ENCODE peak calls at places on chromosomes 4 and X, in eight cellular contexts. One of them, this sample, is unnamed. For H3K4me1, the result is how much of the 10 kb centered on the place peaks cover.

GRCh38 chrX:39638526-39638925 is 459.2 kb downstream of the BCOR start:
- DNase-seq in keratinocyte: no peak
- DNase-seq in neuronal stem cell: no peak
- DNase-seq in astrocyte: no peak
- DNase-seq in MM.1S: no peak
- DNase-seq in fibroblast of lung: no peak
- DNase-seq in colonic mucosa: no peak
- DNase-seq in H1: no peak
- DNase-seq in this sample: no peak

GRCh38 chrX:34778961-34779360 is 121.9 kb upstream of the TMEM47 start:
- DNase-seq in keratinocyte: no peak
- DNase-seq in astrocyte: peak
- DNase-seq in MM.1S: no peak
- DNase-seq in neuronal stem cell: no peak
- DNase-seq in H1: no peak
- DNase-seq in colonic mucosa: no peak
- DNase-seq in fibroblast of lung: peak
- DNase-seq in this sample: no peak

GRCh38 chr4:2842667-2843022 is 999 bp upstream of the ADD1 start:
- DNase-seq in keratinocyte: no peak
- DNase-seq in neuronal stem cell: no peak
- DNase-seq in astrocyte: no peak
- DNase-seq in H1: no peak
- DNase-seq in fibroblast of lung: no peak
- DNase-seq in MM.1S: no peak
- DNase-seq in colonic mucosa: no peak
- DNase-seq in this sample: no peak

GRCh38 chr4:142840516-142841123 is 5.5 kb downstream of the INPP4B start:
- DNase-seq in astrocyte: peak
- DNase-seq in fibroblast of lung: peak
- DNase-seq in H1: no peak
- DNase-seq in neuronal stem cell: no peak
- DNase-seq in colonic mucosa: no peak
- DNase-seq in MM.1S: peak
- DNase-seq in keratinocyte: no peak
- DNase-seq in this sample: peak

GRCh38 chr4:140776551-140776950 is 20.4 kb upstream of the TBC1D9 start:
- DNase-seq in MM.1S: no peak
- DNase-seq in neuronal stem cell: no peak
- DNase-seq in H1: no peak
- DNase-seq in astrocyte: no peak
- DNase-seq in colonic mucosa: no peak
- DNase-seq in fibroblast of lung: no peak
- DNase-seq in keratinocyte: no peak
- DNase-seq in this sample: no peak

GRCh38 chr4:142811034-142811433 is 35.1 kb downstream of the INPP4B start:
- DNase-seq in H1: no peak
- DNase-seq in keratinocyte: no peak
- DNase-seq in astrocyte: no peak
- DNase-seq in neuronal stem cell: no peak
- DNase-seq in fibroblast of lung: no peak
- DNase-seq in MM.1S: no peak
- DNase-seq in colonic mucosa: no peak
- DNase-seq in this sample: no peak

GRCh38 chr4:89299153-89299789 is 8.3 kb downstream of the GPRIN3 start:
- DNase-seq in colonic mucosa: peak
- DNase-seq in H1: no peak
- DNase-seq in neuronal stem cell: no peak
- DNase-seq in keratinocyte: no peak
- DNase-seq in astrocyte: no peak
- DNase-seq in MM.1S: peak
- DNase-seq in fibroblast of lung: no peak
- DNase-seq in this sample: peak

GRCh38 chr4:108651068-108651794 is 832 bp downstream of the OSTC start:
- DNase-seq in MM.1S: peak
- DNase-seq in keratinocyte: no peak
- DNase-seq in H1: no peak
- DNase-seq in astrocyte: peak
- DNase-seq in fibroblast of lung: peak
- DNase-seq in neuronal stem cell: peak
- DNase-seq in colonic mucosa: no peak
- DNase-seq in this sample: peak

GRCh38 chr4:171534391-171534790 is 278.8 kb upstream of the GALNTL6 start:
- DNase-seq in astrocyte: no peak
- DNase-seq in neuronal stem cell: no peak
- DNase-seq in MM.1S: no peak
- DNase-seq in H1: no peak
- DNase-seq in fibroblast of lung: no peak
- DNase-seq in colonic mucosa: no peak
- DNase-seq in keratinocyte: no peak
- DNase-seq in this sample: no peak

GRCh38 chr4:168505996-168506395 is 9.1 kb downstream of the PALLD start:
- DNase-seq in MM.1S: no peak
- DNase-seq in keratinocyte: no peak
- DNase-seq in H1: no peak
- DNase-seq in colonic mucosa: no peak
- DNase-seq in fibroblast of lung: no peak
- DNase-seq in neuronal stem cell: no peak
- DNase-seq in astrocyte: no peak
- DNase-seq in this sample: no peak
- H3K4me1 ChIP-seq in MM.1S: under half
- H3K4me1 ChIP-seq in keratinocyte: under half
- H3K4me1 ChIP-seq in H1: under half
- H3K4me1 ChIP-seq in colonic mucosa: under half
- H3K4me1 ChIP-seq in fibroblast of lung: under half
- H3K4me1 ChIP-seq in neuronal stem cell: under half
- H3K4me1 ChIP-seq in astrocyte: under half
- H3K4me1 ChIP-seq in this sample: under half

DNA sequence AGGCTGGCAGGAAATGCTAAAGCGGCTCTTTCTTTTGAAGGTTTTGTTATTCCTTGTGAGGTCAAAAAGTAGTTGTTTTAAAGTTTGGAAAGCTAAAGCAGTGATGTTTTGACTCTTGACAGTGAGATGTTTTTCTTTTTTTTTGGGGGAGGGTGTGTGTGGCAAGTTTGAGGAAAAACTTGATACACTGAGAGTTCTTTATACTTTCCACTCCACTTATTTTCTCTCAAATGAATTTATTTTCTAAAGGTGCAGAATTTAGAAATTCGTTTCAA is 22.7 kb downstream of the PLS3 start:
- DNase-seq in neuronal stem cell: no peak
- DNase-seq in fibroblast of lung: no peak
- DNase-seq in astrocyte: no peak
- DNase-seq in H1: no peak
- DNase-seq in colonic mucosa: no peak
- DNase-seq in keratinocyte: no peak
- DNase-seq in MM.1S: no peak
- DNase-seq in this sample: no peak
- H3K4me3 ChIP-seq in neuronal stem cell: no peak
- H3K4me3 ChIP-seq in fibroblast of lung: no peak
- H3K4me3 ChIP-seq in astrocyte: no peak
- H3K4me3 ChIP-seq in H1: no peak
- H3K4me3 ChIP-seq in colonic mucosa: no peak
- H3K4me3 ChIP-seq in keratinocyte: no peak
- H3K4me3 ChIP-seq in MM.1S: no peak
- H3K4me3 ChIP-seq in this sample: no peak

DNA sequence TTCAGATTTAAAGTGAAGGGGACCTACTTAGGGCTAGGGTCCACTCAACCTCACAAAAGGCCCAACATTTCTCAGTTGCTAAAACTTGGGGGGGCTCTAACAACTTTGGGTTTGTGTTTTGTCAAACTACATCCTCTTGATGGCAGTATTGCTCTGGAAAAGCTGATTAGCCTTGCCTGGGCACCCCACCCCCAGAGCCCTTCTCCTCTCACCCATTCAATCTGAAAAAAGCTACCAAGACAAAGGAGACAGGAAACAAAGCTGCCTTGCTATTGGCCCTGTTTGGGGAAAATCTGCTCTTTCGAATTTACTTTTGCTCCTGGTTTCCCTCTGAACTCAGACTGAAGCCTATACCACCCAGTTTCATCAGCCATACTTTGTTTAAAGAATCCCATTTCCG is 195.2 kb upstream of the STK26 start:
- DNase-seq in fibroblast of lung: no peak
- DNase-seq in keratinocyte: no peak
- DNase-seq in H1: no peak
- DNase-seq in MM.1S: peak
- DNase-seq in colonic mucosa: no peak
- DNase-seq in neuronal stem cell: peak
- DNase-seq in astrocyte: no peak
- DNase-seq in this sample: peak
- H3K9ac ChIP-seq in fibroblast of lung: no peak
- H3K9ac ChIP-seq in keratinocyte: no peak
- H3K9ac ChIP-seq in H1: peak
- H3K9ac ChIP-seq in MM.1S: peak
- H3K9ac ChIP-seq in colonic mucosa: no peak
- H3K9ac ChIP-seq in neuronal stem cell: no peak
- H3K9ac ChIP-seq in astrocyte: no peak
- H3K9ac ChIP-seq in this sample: no peak

GRCh38 chr4:94461506-94461905 is 9.8 kb downstream of the PDLIM5 start:
- DNase-seq in fibroblast of lung: no peak
- DNase-seq in colonic mucosa: no peak
- DNase-seq in H1: no peak
- DNase-seq in astrocyte: no peak
- DNase-seq in neuronal stem cell: no peak
- DNase-seq in MM.1S: no peak
- DNase-seq in keratinocyte: no peak
- DNase-seq in this sample: no peak
- H3K4me1 ChIP-seq in fibroblast of lung: under half
- H3K4me1 ChIP-seq in colonic mucosa: under half
- H3K4me1 ChIP-seq in H1: under half
- H3K4me1 ChIP-seq in astrocyte: under half
- H3K4me1 ChIP-seq in neuronal stem cell: under half
- H3K4me1 ChIP-seq in MM.1S: under half
- H3K4me1 ChIP-seq in keratinocyte: under half
- H3K4me1 ChIP-seq in this sample: under half

GRCh38 chr4:180105362-180105761 is 2137.8 kb upstream of the TENM3 start:
- DNase-seq in colonic mucosa: no peak
- DNase-seq in neuronal stem cell: no peak
- DNase-seq in fibroblast of lung: no peak
- DNase-seq in astrocyte: no peak
- DNase-seq in H1: no peak
- DNase-seq in MM.1S: no peak
- DNase-seq in keratinocyte: no peak
- DNase-seq in this sample: no peak
- H3K4me3 ChIP-seq in colonic mucosa: no peak
- H3K4me3 ChIP-seq in neuronal stem cell: no peak
- H3K4me3 ChIP-seq in fibroblast of lung: no peak
- H3K4me3 ChIP-seq in astrocyte: no peak
- H3K4me3 ChIP-seq in H1: no peak
- H3K4me3 ChIP-seq in MM.1S: no peak
- H3K4me3 ChIP-seq in keratinocyte: no peak
- H3K4me3 ChIP-seq in this sample: no peak

GRCh38 chrX:46913710-46914109 is 1.5 kb downstream of the JADE3 start:
- DNase-seq in colonic mucosa: peak
- DNase-seq in MM.1S: no peak
- DNase-seq in neuronal stem cell: peak
- DNase-seq in fibroblast of lung: peak
- DNase-seq in keratinocyte: no peak
- DNase-seq in H1: no peak
- DNase-seq in astrocyte: no peak
- DNase-seq in this sample: no peak
- H3K9ac ChIP-seq in colonic mucosa: no peak
- H3K9ac ChIP-seq in MM.1S: peak
- H3K9ac ChIP-seq in neuronal stem cell: no peak
- H3K9ac ChIP-seq in fibroblast of lung: peak
- H3K9ac ChIP-seq in keratinocyte: peak
- H3K9ac ChIP-seq in H1: peak
- H3K9ac ChIP-seq in astrocyte: peak
- H3K9ac ChIP-seq in this sample: peak